ENCODE peak calls at places on chromosomes 5 and 9, in six cellular contexts. One of them, this sample, is unnamed. For H3K27me3, the result is how much of the 10 kb centered on the place peaks cover.

GRCh38 chr9:125633116-125633743 is 73.8 kb downstream of the MAPKAP1 start:
- DNase-seq in HL-60: no peak
- DNase-seq in heart left ventricle: no peak
- DNase-seq in pancreas: no peak
- DNase-seq in ovary: no peak
- DNase-seq in Karpas-422: peak
- DNase-seq in this sample: no peak

GRCh38 chr9:115628426-115628825 is 510.5 kb upstream of the TNC start:
- DNase-seq in HL-60: no peak
- DNase-seq in heart left ventricle: no peak
- DNase-seq in pancreas: no peak
- DNase-seq in ovary: no peak
- DNase-seq in Karpas-422: no peak
- DNase-seq in this sample: no peak

GRCh38 chr5:114928644-114929462 is 240.9 kb downstream of the TRIM36 start:
- DNase-seq in HL-60: no peak
- DNase-seq in heart left ventricle: no peak
- DNase-seq in pancreas: no peak
- DNase-seq in ovary: no peak
- DNase-seq in Karpas-422: no peak
- DNase-seq in this sample: no peak

GRCh38 chr5:119792154-119792799 is 162.9 kb downstream of the FAM170A start:
- DNase-seq in HL-60: no peak
- DNase-seq in heart left ventricle: no peak
- DNase-seq in pancreas: no peak
- DNase-seq in ovary: no peak
- DNase-seq in Karpas-422: no peak
- DNase-seq in this sample: no peak

GRCh38 chr5:36528588-36528987 is 77.8 kb upstream of the SLC1A3 start:
- DNase-seq in HL-60: no peak
- DNase-seq in heart left ventricle: no peak
- DNase-seq in pancreas: no peak
- DNase-seq in ovary: no peak
- DNase-seq in Karpas-422: no peak
- DNase-seq in this sample: no peak

GRCh38 chr9:87198716-87199115 is 251.4 kb upstream of the GAS1 start:
- DNase-seq in HL-60: no peak
- DNase-seq in heart left ventricle: no peak
- DNase-seq in pancreas: no peak
- DNase-seq in ovary: no peak
- DNase-seq in Karpas-422: no peak
- DNase-seq in this sample: no peak

GRCh38 chr5:120252839-120253238 is 211.3 kb upstream of the PRR16 start:
- DNase-seq in HL-60: no peak
- DNase-seq in heart left ventricle: no peak
- DNase-seq in pancreas: no peak
- DNase-seq in ovary: no peak
- DNase-seq in Karpas-422: no peak
- DNase-seq in this sample: peak

GRCh38 chr5:96293966-96294886 is 138.8 kb downstream of the PCSK1 start:
- DNase-seq in HL-60: no peak
- DNase-seq in heart left ventricle: no peak
- DNase-seq in pancreas: peak
- DNase-seq in ovary: no peak
- DNase-seq in Karpas-422: no peak
- DNase-seq in this sample: no peak

GRCh38 chr5:75640395-75640794 is 29.1 kb downstream of the ANKDD1B start:
- DNase-seq in HL-60: no peak
- DNase-seq in heart left ventricle: no peak
- DNase-seq in pancreas: no peak
- DNase-seq in ovary: no peak
- DNase-seq in Karpas-422: no peak
- DNase-seq in this sample: no peak

GRCh38 chr9:75102177-75102790 is 14.0 kb downstream of the OSTF1 start:
- DNase-seq in HL-60: no peak
- DNase-seq in heart left ventricle: no peak
- DNase-seq in pancreas: no peak
- DNase-seq in ovary: no peak
- DNase-seq in Karpas-422: no peak
- DNase-seq in this sample: no peak

GRCh38 chr9:126463426-126463825 is 136.8 kb downstream of the MVB12B start:
- DNase-seq in HL-60: no peak
- DNase-seq in heart left ventricle: no peak
- DNase-seq in pancreas: no peak
- DNase-seq in ovary: no peak
- DNase-seq in Karpas-422: no peak
- DNase-seq in this sample: no peak

GRCh38 chr5:180354966-180355365 is 1.8 kb upstream of the GFPT2 start:
- DNase-seq in HL-60: no peak
- DNase-seq in heart left ventricle: no peak
- DNase-seq in pancreas: no peak
- DNase-seq in ovary: no peak
- DNase-seq in Karpas-422: no peak
- DNase-seq in this sample: no peak

GRCh38 chr5:73417307-73418035 is 31.1 kb downstream of the FOXD1 start:
- DNase-seq in HL-60: no peak
- DNase-seq in heart left ventricle: no peak
- DNase-seq in pancreas: no peak
- DNase-seq in ovary: no peak
- DNase-seq in Karpas-422: no peak
- DNase-seq in this sample: no peak

GRCh38 chr9:112810696-112811490 is 60.3 kb downstream of the SNX30 start:
- DNase-seq in HL-60: no peak
- DNase-seq in heart left ventricle: no peak
- DNase-seq in pancreas: no peak
- DNase-seq in ovary: no peak
- DNase-seq in Karpas-422: no peak
- DNase-seq in this sample: no peak

GRCh38 chr9:121023064-121023463 is 27.0 kb downstream of the C5 start:
- DNase-seq in HL-60: no peak
- DNase-seq in heart left ventricle: no peak
- DNase-seq in pancreas: no peak
- DNase-seq in ovary: no peak
- DNase-seq in Karpas-422: peak
- DNase-seq in this sample: no peak

GRCh38 chr9:98854206-98854756 is 46.8 kb downstream of the GALNT12 start:
- DNase-seq in HL-60: no peak
- DNase-seq in heart left ventricle: no peak
- DNase-seq in pancreas: no peak
- DNase-seq in ovary: no peak
- DNase-seq in Karpas-422: no peak
- DNase-seq in this sample: no peak

GRCh38 chr9:92141144-92142129 is 26.2 kb upstream of the SPTLC1 start:
- DNase-seq in HL-60: no peak
- DNase-seq in heart left ventricle: no peak
- DNase-seq in pancreas: no peak
- DNase-seq in ovary: peak
- DNase-seq in Karpas-422: no peak
- DNase-seq in this sample: peak

GRCh38 chr9:128081052-128081451 is 13.0 kb downstream of the SLC25A25 start:
- DNase-seq in HL-60: no peak
- DNase-seq in heart left ventricle: no peak
- DNase-seq in pancreas: no peak
- DNase-seq in ovary: peak
- DNase-seq in Karpas-422: no peak
- DNase-seq in this sample: peak

GRCh38 chr9:114216081-114216480 is 60.7 kb downstream of the COL27A1 start:
- DNase-seq in HL-60: no peak
- DNase-seq in heart left ventricle: peak
- DNase-seq in pancreas: peak
- DNase-seq in ovary: peak
- DNase-seq in Karpas-422: no peak
- DNase-seq in this sample: peak

GRCh38 chr5:150544606-150545219 is 36.8 kb downstream of the NDST1 start:
- DNase-seq in HL-60: peak
- DNase-seq in heart left ventricle: peak
- DNase-seq in pancreas: peak
- DNase-seq in ovary: peak
- DNase-seq in Karpas-422: peak
- DNase-seq in this sample: peak

GRCh38 chr5:17255471-17256016 is 38.1 kb downstream of the BASP1 start:
- DNase-seq in HL-60: peak
- DNase-seq in heart left ventricle: no peak
- DNase-seq in pancreas: no peak
- DNase-seq in ovary: no peak
- DNase-seq in Karpas-422: peak
- DNase-seq in this sample: no peak

GRCh38 chr5:117084052-117084451 is 509.4 kb upstream of the SEMA6A start:
- DNase-seq in HL-60: no peak
- DNase-seq in heart left ventricle: no peak
- DNase-seq in pancreas: no peak
- DNase-seq in ovary: no peak
- DNase-seq in Karpas-422: no peak
- DNase-seq in this sample: peak

GRCh38 chr5:96926275-96926674 is 9.6 kb upstream of the LNPEP start:
- DNase-seq in HL-60: no peak
- DNase-seq in heart left ventricle: no peak
- DNase-seq in pancreas: no peak
- DNase-seq in ovary: no peak
- DNase-seq in Karpas-422: no peak
- DNase-seq in this sample: no peak

GRCh38 chr9:69325409-69326212 is 596 bp downstream of the ENTREP1 start:
- DNase-seq in HL-60: no peak
- DNase-seq in heart left ventricle: peak
- DNase-seq in pancreas: peak
- DNase-seq in ovary: peak
- DNase-seq in Karpas-422: no peak
- DNase-seq in this sample: no peak
- H3K4me3 ChIP-seq in HL-60: no peak
- H3K4me3 ChIP-seq in heart left ventricle: peak
- H3K4me3 ChIP-seq in pancreas: peak
- H3K4me3 ChIP-seq in ovary: peak
- H3K4me3 ChIP-seq in Karpas-422: no peak
- H3K4me3 ChIP-seq in this sample: no peak

DNA sequence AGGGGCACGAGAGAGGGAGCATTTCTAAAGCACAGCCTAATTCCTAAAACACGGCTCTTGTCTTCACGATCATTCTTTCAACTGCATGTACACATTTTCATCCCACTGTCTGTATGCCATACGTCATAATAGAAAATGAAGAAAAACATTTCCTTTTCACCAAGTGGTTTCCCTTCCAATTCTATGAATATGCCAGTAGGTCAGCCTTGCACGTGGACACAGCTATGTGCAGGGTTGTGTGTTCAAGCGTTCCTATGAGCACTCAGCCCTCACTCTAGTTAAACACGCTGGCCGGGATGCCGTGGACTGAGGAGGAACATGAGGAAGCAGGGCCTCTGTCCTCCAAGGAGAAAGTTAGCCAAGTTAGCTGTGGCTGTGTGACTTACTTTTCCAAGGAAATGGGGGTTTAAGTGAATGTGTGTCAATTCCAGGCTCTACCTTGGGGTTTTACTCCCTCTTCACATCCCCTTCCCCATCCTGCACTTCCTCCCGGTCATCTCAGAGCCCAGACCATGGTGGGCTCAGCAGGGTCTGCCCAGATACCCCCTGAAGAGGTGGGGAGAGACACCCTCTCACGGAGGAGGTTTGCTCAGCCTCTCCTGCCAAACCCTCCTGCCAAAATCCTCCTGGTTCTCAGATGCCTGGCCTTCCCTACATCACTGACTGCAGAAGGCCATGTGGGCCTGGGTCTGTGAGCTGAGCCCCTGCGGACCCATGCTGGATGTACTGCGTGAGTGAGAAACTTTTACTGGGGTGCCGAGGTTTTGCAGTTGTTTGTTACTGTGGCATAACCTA is 230.6 kb downstream of the FSTL4 start:
- DNase-seq in HL-60: no peak
- DNase-seq in heart left ventricle: no peak
- DNase-seq in pancreas: no peak
- DNase-seq in ovary: no peak
- DNase-seq in Karpas-422: no peak
- DNase-seq in this sample: no peak
- H3K27me3 ChIP-seq in HL-60: under half
- H3K27me3 ChIP-seq in heart left ventricle: under half
- H3K27me3 ChIP-seq in pancreas: under half
- H3K27me3 ChIP-seq in ovary: under half
- H3K27me3 ChIP-seq in Karpas-422: under half
- H3K27me3 ChIP-seq in this sample: under half

GRCh38 chr9:133643362-133643755 is 7.2 kb downstream of the DBH start:
- DNase-seq in HL-60: no peak
- DNase-seq in heart left ventricle: no peak
- DNase-seq in pancreas: no peak
- DNase-seq in ovary: no peak
- DNase-seq in Karpas-422: no peak
- DNase-seq in this sample: peak
- H3K4me3 ChIP-seq in HL-60: no peak
- H3K4me3 ChIP-seq in heart left ventricle: no peak
- H3K4me3 ChIP-seq in pancreas: no peak
- H3K4me3 ChIP-seq in ovary: no peak
- H3K4me3 ChIP-seq in Karpas-422: no peak
- H3K4me3 ChIP-seq in this sample: no peak

GRCh38 chr5:170701321-170701720 is 82.2 kb upstream of the GABRP start:
- DNase-seq in HL-60: no peak
- DNase-seq in heart left ventricle: no peak
- DNase-seq in pancreas: no peak
- DNase-seq in ovary: no peak
- DNase-seq in Karpas-422: no peak
- DNase-seq in this sample: no peak
- H3K27me3 ChIP-seq in HL-60: under half
- H3K27me3 ChIP-seq in heart left ventricle: under half
- H3K27me3 ChIP-seq in pancreas: under half
- H3K27me3 ChIP-seq in ovary: under half
- H3K27me3 ChIP-seq in Karpas-422: under half
- H3K27me3 ChIP-seq in this sample: under half

GRCh38 chr5:77255617-77256016 is 45.1 kb downstream of the PDE8B start:
- DNase-seq in HL-60: no peak
- DNase-seq in heart left ventricle: no peak
- DNase-seq in pancreas: no peak
- DNase-seq in ovary: no peak
- DNase-seq in Karpas-422: no peak
- DNase-seq in this sample: no peak

GRCh38 chr5:77256406-77256805 is 45.9 kb downstream of the PDE8B start:
- DNase-seq in HL-60: no peak
- DNase-seq in heart left ventricle: no peak
- DNase-seq in pancreas: no peak
- DNase-seq in ovary: no peak
- DNase-seq in Karpas-422: no peak
- DNase-seq in this sample: no peak

GRCh38 chr5:77258652-77259051 is 48.2 kb downstream of the PDE8B start:
- DNase-seq in HL-60: no peak
- DNase-seq in heart left ventricle: no peak
- DNase-seq in pancreas: no peak
- DNase-seq in ovary: no peak
- DNase-seq in Karpas-422: no peak
- DNase-seq in this sample: no peak

GRCh38 chr5:77262685-77263084 is 52.2 kb downstream of the PDE8B start:
- DNase-seq in HL-60: no peak
- DNase-seq in heart left ventricle: no peak
- DNase-seq in pancreas: no peak
- DNase-seq in ovary: no peak
- DNase-seq in Karpas-422: no peak
- DNase-seq in this sample: no peak

GRCh38 chr5:77259479-77259878 is 49.0 kb downstream of the PDE8B start:
- DNase-seq in HL-60: no peak
- DNase-seq in heart left ventricle: no peak
- DNase-seq in pancreas: no peak
- DNase-seq in ovary: no peak
- DNase-seq in Karpas-422: no peak
- DNase-seq in this sample: no peak
- H3K4me3 ChIP-seq in HL-60: no peak
- H3K4me3 ChIP-seq in heart left ventricle: no peak
- H3K4me3 ChIP-seq in pancreas: no peak
- H3K4me3 ChIP-seq in ovary: no peak
- H3K4me3 ChIP-seq in Karpas-422: no peak
- H3K4me3 ChIP-seq in this sample: no peak

GRCh38 chr9:123365287-123365880 is 9.4 kb downstream of the CRB2 start:
- DNase-seq in HL-60: no peak
- DNase-seq in heart left ventricle: no peak
- DNase-seq in pancreas: no peak
- DNase-seq in ovary: no peak
- DNase-seq in Karpas-422: peak
- DNase-seq in this sample: no peak
- H3K27me3 ChIP-seq in HL-60: under half
- H3K27me3 ChIP-seq in heart left ventricle: under half
- H3K27me3 ChIP-seq in pancreas: under half
- H3K27me3 ChIP-seq in ovary: under half
- H3K27me3 ChIP-seq in Karpas-422: under half
- H3K27me3 ChIP-seq in this sample: under half